ENCODE peak calls at places on chromosome 19, in four cellular contexts. One of them, this sample, is unnamed.

GRCh38 chr19:41195675-41196497 is 2.9 kb downstream of the CYP2S1 start:
- DNase-seq in omental fat pad: no peak
- DNase-seq in OCI-LY7: no peak
- DNase-seq in A673: no peak
- DNase-seq in this sample: peak; percentile 72

GRCh38 chr19:13850910-13851753 is 25.8 kb upstream of the NANOS3 start:
- DNase-seq in omental fat pad: peak; percentile 81
- DNase-seq in OCI-LY7: no peak
- DNase-seq in A673: peak; percentile 85
- DNase-seq in this sample: no peak

GRCh38 chr19:35869327-35870123 is 1.2 kb downstream of the APLP1 start:
- DNase-seq in OCI-LY7: peak; percentile 87
- DNase-seq in omental fat pad: peak; percentile 46
- DNase-seq in A673: peak; percentile 97
- DNase-seq in this sample: peak; percentile 91

GRCh38 chr19:35641515-35642151 is at the start of gene ETV2:
- DNase-seq in A673: peak; percentile 62
- DNase-seq in omental fat pad: no peak
- DNase-seq in OCI-LY7: peak; percentile 35
- DNase-seq in this sample: peak; percentile 73

GRCh38 chr19:16794456-16794855 is 34.7 kb upstream of the SIN3B start:
- DNase-seq in A673: no peak
- DNase-seq in OCI-LY7: no peak
- DNase-seq in omental fat pad: no peak
- DNase-seq in this sample: no peak

GRCh38 chr19:48961051-48961649 is 4.0 kb upstream of the FTL start:
- DNase-seq in A673: no peak
- DNase-seq in omental fat pad: no peak
- DNase-seq in OCI-LY7: no peak
- DNase-seq in this sample: no peak

GRCh38 chr19:15149704-15150103 is 42.5 kb downstream of the SYDE1 start:
- DNase-seq in OCI-LY7: no peak
- DNase-seq in omental fat pad: no peak
- DNase-seq in A673: no peak
- DNase-seq in this sample: no peak

GRCh38 chr19:17557461-17557860 is 2.0 kb downstream of the COLGALT1 start:
- DNase-seq in OCI-LY7: no peak
- DNase-seq in A673: no peak
- DNase-seq in omental fat pad: no peak
- DNase-seq in this sample: no peak

GRCh38 chr19:6402834-6403608 is 10.1 kb upstream of the GTF2F1 start:
- DNase-seq in OCI-LY7: no peak
- DNase-seq in A673: peak; percentile 46
- DNase-seq in omental fat pad: no peak
- DNase-seq in this sample: no peak

GRCh38 chr19:7926021-7926726 is at the start of gene CTXN1:
- DNase-seq in OCI-LY7: peak; percentile 73
- DNase-seq in A673: peak; percentile 77
- DNase-seq in omental fat pad: peak; percentile 61
- DNase-seq in this sample: peak; percentile 94

GRCh38 chr19:38319421-38320258 is at the start of gene KCNK6:
- DNase-seq in A673: no peak
- DNase-seq in omental fat pad: no peak
- DNase-seq in OCI-LY7: peak; percentile 44
- DNase-seq in this sample: no peak

GRCh38 chr19:58326501-58326913 is 287 bp upstream of the ZSCAN22 start:
- DNase-seq in A673: no peak
- DNase-seq in OCI-LY7: no peak
- DNase-seq in omental fat pad: no peak
- DNase-seq in this sample: no peak

GRCh38 chr19:40718774-40719391 is 2.0 kb downstream of the ITPKC start:
- DNase-seq in A673: no peak
- DNase-seq in OCI-LY7: peak; percentile 38
- DNase-seq in omental fat pad: no peak
- DNase-seq in this sample: peak; percentile 60

GRCh38 chr19:11483176-11484111 is 2.6 kb upstream of the ELAVL3 start:
- DNase-seq in OCI-LY7: no peak
- DNase-seq in A673: no peak
- DNase-seq in omental fat pad: no peak
- DNase-seq in this sample: no peak

GRCh38 chr19:29884044-29884443 is 58.0 kb upstream of the URI1 start:
- DNase-seq in omental fat pad: no peak
- DNase-seq in OCI-LY7: no peak
- DNase-seq in A673: no peak
- DNase-seq in this sample: no peak

GRCh38 chr19:5292453-5292842 is 48.2 kb downstream of the PTPRS start:
- DNase-seq in OCI-LY7: peak; percentile 67
- DNase-seq in A673: peak; percentile 74
- DNase-seq in omental fat pad: no peak
- DNase-seq in this sample: no peak

GRCh38 chr19:47095707-47096704 is 17.6 kb downstream of the ZC3H4 start:
- DNase-seq in omental fat pad: no peak
- DNase-seq in OCI-LY7: no peak
- DNase-seq in A673: no peak
- DNase-seq in this sample: no peak

GRCh38 chr19:4496304-4496703 is 22.0 kb downstream of the PLIN4 start:
- DNase-seq in OCI-LY7: no peak
- DNase-seq in omental fat pad: no peak
- DNase-seq in A673: no peak
- DNase-seq in this sample: no peak

GRCh38 chr19:53055117-53055516 is 10.6 kb downstream of the ERVV-2 start:
- DNase-seq in omental fat pad: no peak
- DNase-seq in A673: no peak
- DNase-seq in OCI-LY7: no peak
- DNase-seq in this sample: no peak

GRCh38 chr19:49614096-49614857 is 23.3 kb downstream of the PRR12 start:
- DNase-seq in omental fat pad: no peak
- DNase-seq in A673: no peak
- DNase-seq in OCI-LY7: no peak
- DNase-seq in this sample: no peak

GRCh38 chr19:5020368-5020767 is 51.5 kb downstream of the KDM4B start:
- DNase-seq in omental fat pad: no peak
- DNase-seq in OCI-LY7: no peak
- DNase-seq in A673: no peak
- DNase-seq in this sample: no peak

GRCh38 chr19:18849838-18850400 is 18.2 kb downstream of the UPF1 start:
- DNase-seq in omental fat pad: no peak
- DNase-seq in A673: no peak
- DNase-seq in OCI-LY7: no peak
- DNase-seq in this sample: no peak

GRCh38 chr19:18845961-18846360 is 14.2 kb downstream of the UPF1 start:
- DNase-seq in OCI-LY7: no peak
- DNase-seq in omental fat pad: no peak
- DNase-seq in A673: no peak
- DNase-seq in this sample: no peak

GRCh38 chr19:18848860-18849661 is 17.3 kb downstream of the UPF1 start:
- DNase-seq in A673: no peak
- DNase-seq in omental fat pad: no peak
- DNase-seq in OCI-LY7: no peak
- DNase-seq in this sample: peak; percentile 65

GRCh38 chr19:18846862-18847515 is 15.2 kb downstream of the UPF1 start:
- DNase-seq in omental fat pad: peak; percentile 55
- DNase-seq in A673: peak; percentile 82
- DNase-seq in OCI-LY7: peak; percentile 72
- DNase-seq in this sample: peak; percentile 81

GRCh38 chr19:18847516-18848463 is 16.0 kb downstream of the UPF1 start:
- DNase-seq in OCI-LY7: no peak
- DNase-seq in A673: peak; percentile 35
- DNase-seq in omental fat pad: no peak
- DNase-seq in this sample: no peak
- TF ChIP-seq CTCF in OCI-LY7: peak; percentile 61
- TF ChIP-seq CTCF in A673: no peak
- TF ChIP-seq CTCF in omental fat pad: no peak
- TF ChIP-seq CTCF in this sample: no peak

DNA sequence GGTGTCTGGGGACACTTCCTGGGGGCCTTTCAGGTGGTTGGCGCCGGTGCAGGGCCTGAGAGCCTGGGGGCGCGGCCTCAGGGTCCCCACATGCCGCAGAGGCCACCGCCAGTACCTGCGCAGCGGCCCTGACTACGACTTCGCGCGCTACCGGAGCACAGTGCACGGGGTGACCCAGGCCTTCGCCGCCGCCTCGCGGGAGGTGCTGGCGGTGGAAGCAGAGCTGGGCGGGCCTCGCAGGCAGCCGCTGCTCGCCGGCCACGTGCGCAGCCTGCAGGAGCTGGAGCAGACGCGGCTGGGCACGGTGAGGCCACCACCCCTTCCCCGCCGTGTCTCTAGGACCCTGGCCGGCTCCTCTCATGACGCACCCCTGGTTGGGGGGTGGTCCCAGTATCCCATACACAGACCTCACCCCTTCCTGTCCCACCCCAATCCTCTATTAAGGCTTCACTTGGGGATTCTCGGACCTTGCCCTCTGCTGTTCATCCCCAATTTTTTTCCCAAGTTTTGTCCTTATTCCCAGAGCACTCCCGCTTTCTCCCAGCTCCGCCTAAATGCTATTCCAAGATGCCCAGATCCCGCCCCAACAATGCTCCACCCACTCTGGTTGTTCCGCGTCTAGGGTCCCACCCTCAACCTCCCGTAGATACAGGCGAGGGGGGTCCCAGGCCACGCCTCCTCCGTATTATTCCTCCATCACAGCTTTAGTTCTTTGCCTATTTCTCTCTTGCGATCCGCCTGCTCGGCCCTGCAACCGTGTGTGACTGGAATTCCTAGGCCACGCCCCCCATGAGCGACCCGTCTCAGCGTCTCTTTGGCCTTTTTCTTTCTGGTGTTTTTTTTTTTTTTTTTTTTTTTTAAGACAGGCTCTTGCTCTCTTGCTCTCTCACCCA is 1.0 kb downstream of the REX1BD start:
- DNase-seq in A673: peak; percentile 93
- DNase-seq in omental fat pad: no peak
- DNase-seq in OCI-LY7: peak; percentile 80
- DNase-seq in this sample: peak; percentile 80
- TF ChIP-seq CTCF in A673: no peak
- TF ChIP-seq CTCF in omental fat pad: no peak
- TF ChIP-seq CTCF in OCI-LY7: no peak
- TF ChIP-seq CTCF in this sample: peak; percentile 36

GRCh38 chr19:10219678-10220077 is 11.5 kb downstream of the S1PR2 start:
- DNase-seq in omental fat pad: no peak
- DNase-seq in A673: peak; percentile 22
- DNase-seq in OCI-LY7: peak; percentile 84
- DNase-seq in this sample: peak; percentile 82
- TF ChIP-seq CTCF in omental fat pad: no peak
- TF ChIP-seq CTCF in A673: peak; percentile 33
- TF ChIP-seq CTCF in OCI-LY7: peak; percentile 83
- TF ChIP-seq CTCF in this sample: peak; percentile 54

GRCh38 chr19:54345938-54346386 is 7.0 kb upstream of the LILRA4 start:
- DNase-seq in A673: no peak
- DNase-seq in omental fat pad: no peak
- DNase-seq in OCI-LY7: peak; percentile 76
- DNase-seq in this sample: no peak
- TF ChIP-seq CTCF in A673: no peak
- TF ChIP-seq CTCF in omental fat pad: no peak
- TF ChIP-seq CTCF in OCI-LY7: no peak
- TF ChIP-seq CTCF in this sample: no peak

This sample was measured in GM13976.